ENCODE peak calls at places on chromosomes 13 and 19, in four cellular contexts. J is GM12865, N is NCI-H1105 treated with DMSO at 0.1 percent for 48 hours, F is NCI-H2107. M is an unnamed sample.

GRCh38 chr13:41985788-41986508 is 25.0 kb upstream of the VWA8 start:
- DNase-seq in N (peak), J (no peak), F (no peak), M (no peak)

GRCh38 chr13:69856331-69856730 is 251.3 kb upstream of the ATXN8OS start:
- DNase-seq in F (no peak), N (no peak), J (no peak), M (no peak)

GRCh38 chr13:26325876-26326275 is 71.9 kb downstream of the CDK8 start:
- DNase-seq in F (no peak), N (no peak), J (peak), M (no peak)

GRCh38 chr19:13241321-13242104 is 91.3 kb downstream of the IER2 start:
- DNase-seq in N (no peak), J (peak), F (no peak), M (no peak)

GRCh38 chr19:39083983-39084731 is at the start of gene ACP7:
- DNase-seq in F (no peak), J (no peak), N (no peak), M (no peak)

GRCh38 chr19:42295831-42296525 is 6.0 kb upstream of the PRR19 start:
- DNase-seq in N (peak), J (peak), F (peak), M (peak)

GRCh38 chr19:15584541-15585115 is 30.4 kb upstream of the CYP4F8 start:
- DNase-seq in N (peak), J (peak), F (peak), M (peak)

GRCh38 chr13:20428666-20429644 is 96.7 kb downstream of the CRYL1 start:
- DNase-seq in N (no peak), J (peak), F (no peak), M (no peak)

GRCh38 chr13:47136659-47136975 is 239.8 kb upstream of the HTR2A start:
- DNase-seq in J (no peak), F (no peak), N (no peak), M (no peak)

GRCh38 chr13:20192470-20193141 is at the start of gene GJB2:
- DNase-seq in J (no peak), F (no peak), N (no peak), M (peak)

GRCh38 chr19:43465468-43466120 is at the start of gene LYPD3:
- DNase-seq in J (no peak), F (no peak), N (no peak), M (peak)

GRCh38 chr13:110625771-110626321 is 10.5 kb downstream of the NAXD start:
- DNase-seq in J (no peak), F (no peak), N (no peak), M (no peak)

GRCh38 chr13:37460211-37460610 is 138.4 kb downstream of the POSTN start:
- DNase-seq in N (no peak), J (no peak), F (no peak), M (no peak)

GRCh38 chr13:44218501-44219240 is 155.0 kb upstream of the SERP2 start:
- DNase-seq in J (no peak), F (peak), N (peak), M (peak)

GRCh38 chr13:31409678-31410356 is 210.0 kb downstream of the B3GLCT start:
- DNase-seq in J (no peak), N (no peak), F (no peak), M (no peak)

GRCh38 chr13:63542704-63543215 is 2127.1 kb upstream of the PCDH20 start:
- DNase-seq in N (no peak), J (no peak), F (no peak), M (no peak)

GRCh38 chr19:46850228-46851203 is at the start of gene AP2S1:
- DNase-seq in F (peak), J (peak), N (peak), M (peak)

GRCh38 chr19:45558399-45558878 is 26.2 kb downstream of the OPA3 start:
- DNase-seq in F (no peak), N (peak), J (peak), M (no peak)

GRCh38 chr19:1852294-1852646 is 4.0 kb upstream of the REXO1 start:
- DNase-seq in N (no peak), F (no peak), J (no peak), M (peak)

GRCh38 chr19:52366414-52366824 is 3.3 kb upstream of the ZNF880 start:
- DNase-seq in J (no peak), N (no peak), F (no peak), M (no peak)

GRCh38 chr13:74103196-74103595 is 31.0 kb downstream of the KLF12 start:
- DNase-seq in J (no peak), N (no peak), F (no peak), M (no peak)

M was measured in right cardiac atrium.